ENCODE peak calls at places on chromosomes 12 and 14, in ten cellular contexts. F is ovary, J is uterus, C is upper lobe of right lung, M is esophagus muscularis mucosa, O is psoas muscle, U is iPS DF 6.9, L is stomach, R is adrenal gland, D is thoracic aorta. E is an unnamed sample. For H3K4me1, the result is how much of the 10 kb centered on the place peaks cover.

GRCh38 chr12:58285551-58285950 is 344.2 kb downstream of the ATP23 start:
- DNase-seq in D (no peak), U (no peak), M (no peak), C (no peak), F (no peak), J (no peak), L (no peak), R (no peak), O (no peak), E (no peak)

GRCh38 chr14:39303100-39303499 is 69.4 kb downstream of the MIA2 start:
- DNase-seq in C (no peak), F (no peak), J (no peak), U (no peak), D (no peak), M (no peak), R (no peak), O (no peak), L (no peak), E (no peak)

GRCh38 chr14:73491256-73491976 is 683 bp downstream of the RIOX1 start:
- DNase-seq in C (peak), J (peak), O (peak), U (no peak), L (peak), F (peak), D (peak), M (no peak), R (peak), E (peak)

GRCh38 chr12:121523741-121524140 is 57.1 kb downstream of the KDM2B start:
- DNase-seq in J (no peak), M (no peak), F (no peak), L (no peak), D (no peak), U (no peak), R (no peak), O (no peak), C (no peak), E (no peak)

GRCh38 chr14:57212919-57213318 is 55.8 kb downstream of the EXOC5 start:
- DNase-seq in M (no peak), F (no peak), J (no peak), C (no peak), L (no peak), R (no peak), U (no peak), D (no peak), O (no peak), E (no peak)

GRCh38 chr12:115606040-115606439 is 671.5 kb downstream of the MED13L start:
- DNase-seq in J (no peak), O (no peak), D (no peak), C (no peak), L (no peak), R (no peak), F (no peak), M (no peak), U (no peak), E (no peak)

GRCh38 chr14:69493038-69493437 is 8.5 kb downstream of the PLEKHD1 start:
- DNase-seq in R (no peak), M (no peak), F (no peak), J (no peak), C (peak), O (no peak), D (no peak), L (no peak), U (no peak), E (no peak)

GRCh38 chr12:71465794-71466193 is 26.2 kb downstream of the LGR5 start:
- DNase-seq in R (no peak), J (no peak), O (no peak), U (no peak), D (no peak), C (no peak), F (no peak), L (no peak), M (no peak), E (no peak)

GRCh38 chr12:45124485-45125155 is 73.7 kb upstream of the DBX2 start:
- DNase-seq in R (no peak), F (no peak), U (no peak), D (no peak), J (no peak), L (no peak), C (no peak), M (no peak), O (no peak), E (no peak)

GRCh38 chr12:234891-235415 is 21.0 kb upstream of the SLC6A12 start:
- DNase-seq in J (peak), F (no peak), C (peak), L (no peak), O (no peak), R (no peak), D (no peak), U (no peak), M (peak), E (no peak)

GRCh38 chr12:52333321-52333720 is 12.1 kb upstream of the KRT83 start:
- DNase-seq in O (no peak), D (no peak), M (no peak), F (no peak), R (no peak), J (no peak), L (no peak), U (no peak), C (no peak), E (no peak)

GRCh38 chr14:96997996-96998395 is 200.8 kb downstream of the VRK1 start:
- DNase-seq in L (no peak), F (no peak), M (no peak), U (no peak), J (no peak), D (no peak), C (no peak), R (no peak), O (no peak), E (no peak)

GRCh38 chr12:48677782-48678181 is 4.3 kb downstream of the KANSL2 start:
- DNase-seq in M (no peak), L (no peak), J (no peak), C (no peak), O (no peak), F (no peak), R (no peak), U (no peak), D (no peak), E (no peak)

GRCh38 chr14:33357225-33358010 is 418.7 kb downstream of the NPAS3 start:
- DNase-seq in C (no peak), F (no peak), M (no peak), U (no peak), O (no peak), R (no peak), D (no peak), L (peak), J (no peak), E (no peak)

GRCh38 chr14:88974991-88975835 is 150.8 kb downstream of the TTC8 start:
- DNase-seq in R (no peak), F (peak), U (no peak), C (no peak), M (no peak), L (no peak), J (no peak), D (no peak), O (no peak), E (no peak)

GRCh38 chr12:103645202-103645601 is 58.1 kb downstream of the STAB2 start:
- DNase-seq in O (no peak), R (no peak), C (no peak), M (no peak), J (no peak), D (no peak), L (no peak), F (no peak), U (no peak), E (no peak)

GRCh38 chr12:45989277-45989856 is 1.0 kb downstream of the SCAF11 start:
- DNase-seq in L (peak), M (no peak), D (no peak), R (no peak), U (no peak), F (no peak), J (no peak), O (no peak), C (no peak), E (peak)

GRCh38 chr14:57865450-57866198 is at the start of gene SLC35F4:
- DNase-seq in R (no peak), C (peak), L (no peak), U (no peak), O (peak), M (no peak), J (no peak), F (no peak), D (no peak), E (no peak)

GRCh38 chr12:25151476-25151875 is 43.5 kb downstream of the DNAI7 start:
- DNase-seq in F (peak), L (peak), O (peak), M (no peak), D (peak), J (peak), U (no peak), R (peak), C (no peak), E (no peak)

GRCh38 chr12:11832100-11832499 is 182.6 kb downstream of the ETV6 start:
- DNase-seq in D (no peak), F (no peak), U (no peak), C (no peak), O (no peak), L (no peak), R (no peak), J (no peak), M (no peak), E (no peak)

GRCh38 chr12:42705863-42706262 is 116.3 kb upstream of the PRICKLE1 start:
- DNase-seq in C (no peak), J (peak), L (peak), O (peak), D (no peak), R (peak), U (no peak), F (peak), M (no peak), E (peak)

GRCh38 chr14:93959239-93960107 is 16.9 kb downstream of the ASB2 start:
- DNase-seq in U (no peak), D (peak), F (no peak), C (peak), J (peak), R (peak), M (no peak), O (peak), L (peak), E (no peak)

GRCh38 chr14:62694075-62694474 is 351.2 kb downstream of the KCNH5 start:
- DNase-seq in J (no peak), L (no peak), F (no peak), R (no peak), D (no peak), O (no peak), C (no peak), U (no peak), M (no peak), E (no peak)
- H3K4me1 ChIP-seq in J (under half), L (under half), F (under half), R (under half), D (under half), O (under half), C (under half), U (under half), M (under half), E (under half)

DNA sequence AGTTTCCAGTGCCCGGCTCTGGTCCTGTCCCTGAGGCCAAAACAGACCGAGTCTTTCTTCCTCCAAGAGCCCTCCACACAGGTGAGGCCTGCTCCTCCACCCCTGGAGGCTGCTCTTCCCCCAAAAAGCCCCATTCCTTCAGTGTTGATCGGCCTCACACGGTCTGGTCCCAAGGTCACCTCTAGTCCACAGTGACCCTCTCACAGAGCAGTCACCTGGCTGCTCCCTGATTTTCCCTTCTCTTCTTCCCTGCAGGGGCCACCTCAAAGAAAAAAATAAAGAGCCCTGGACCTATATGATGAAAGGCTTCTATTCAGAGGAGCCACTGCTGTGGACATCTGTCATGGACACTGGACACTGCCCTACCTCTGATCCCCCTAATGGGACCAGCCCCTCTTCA is 42.5 kb downstream of the TTC7B start:
- DNase-seq in M (no peak), L (no peak), F (no peak), D (no peak), J (no peak), R (no peak), C (no peak), U (no peak), O (no peak), E (no peak)
- H3K4me1 ChIP-seq in M (under half), L (under half), F (under half), D (under half), J (under half), R (under half), C (under half), U (under half), O (under half), E (under half)

DNA sequence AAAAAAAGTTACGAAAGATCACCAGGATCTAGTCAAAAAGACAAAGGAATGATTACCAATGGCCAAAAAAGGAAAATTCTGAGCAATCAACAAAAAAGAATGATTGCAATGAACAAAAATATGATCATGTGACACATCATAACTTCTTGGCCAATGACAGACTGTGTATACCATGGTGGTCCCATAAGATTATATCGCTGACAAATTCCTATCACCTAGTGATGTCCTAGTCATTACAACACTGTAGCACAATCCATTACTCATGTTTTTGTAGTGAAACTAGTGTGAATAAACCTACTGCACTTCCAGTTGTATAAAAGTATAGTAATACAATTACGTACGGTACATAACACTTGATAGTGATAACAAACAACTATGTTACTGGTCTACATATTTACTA is 12.3 kb downstream of the SEL1L start:
- DNase-seq in D (no peak), L (no peak), R (no peak), F (no peak), O (no peak), U (no peak), C (no peak), M (no peak), J (no peak), E (no peak)
- H3K4me1 ChIP-seq in D (under half), L (under half), R (under half), F (under half), O (under half), U (under half), C (under half), M (under half), J (under half), E (under half)

GRCh38 chr14:52327374-52328226 is 13.5 kb downstream of the PTGER2 start:
- DNase-seq in L (no peak), F (no peak), C (no peak), M (no peak), R (no peak), U (no peak), O (no peak), J (no peak), D (no peak), E (no peak)

GRCh38 chr14:52328286-52328685 is 14.2 kb downstream of the PTGER2 start:
- DNase-seq in J (no peak), M (no peak), R (no peak), D (no peak), C (no peak), F (no peak), U (no peak), O (no peak), L (no peak), E (no peak)

GRCh38 chr14:52325126-52325525 is 11.0 kb downstream of the PTGER2 start:
- DNase-seq in D (no peak), M (no peak), O (no peak), J (no peak), F (no peak), L (no peak), U (no peak), R (no peak), C (no peak), E (no peak)

GRCh38 chr14:52329678-52330376 is 15.7 kb downstream of the PTGER2 start:
- DNase-seq in R (no peak), O (no peak), L (no peak), J (no peak), C (no peak), D (no peak), M (no peak), F (no peak), U (no peak), E (no peak)

DNA sequence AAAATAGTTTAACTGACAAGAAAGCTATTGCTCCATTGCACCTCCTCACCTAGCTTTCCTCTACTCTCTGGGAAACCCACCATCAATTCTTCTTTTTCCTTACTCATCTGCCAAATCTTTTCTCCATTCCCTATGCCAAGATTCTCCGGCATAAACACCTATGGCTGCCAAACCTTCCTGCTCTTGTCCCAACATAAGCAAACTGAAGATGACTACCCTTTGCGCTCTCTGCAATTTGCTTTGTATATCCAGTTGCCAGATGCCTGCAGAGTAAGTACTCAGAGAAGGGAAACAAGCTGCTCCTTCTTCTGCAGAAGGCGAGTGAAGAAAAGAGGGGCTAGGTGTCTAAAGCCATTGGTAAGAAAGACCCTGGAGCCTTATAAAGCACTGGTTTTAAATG is 11.5 kb downstream of the PTGER2 start:
- DNase-seq in F (no peak), M (no peak), U (no peak), J (no peak), D (no peak), C (no peak), L (no peak), O (no peak), R (no peak), E (no peak)
- H3K4me1 ChIP-seq in F (under half), M (under half), U (under half), J (under half), D (under half), C (under half), L (under half), O (under half), R (under half), E (under half)

DNA sequence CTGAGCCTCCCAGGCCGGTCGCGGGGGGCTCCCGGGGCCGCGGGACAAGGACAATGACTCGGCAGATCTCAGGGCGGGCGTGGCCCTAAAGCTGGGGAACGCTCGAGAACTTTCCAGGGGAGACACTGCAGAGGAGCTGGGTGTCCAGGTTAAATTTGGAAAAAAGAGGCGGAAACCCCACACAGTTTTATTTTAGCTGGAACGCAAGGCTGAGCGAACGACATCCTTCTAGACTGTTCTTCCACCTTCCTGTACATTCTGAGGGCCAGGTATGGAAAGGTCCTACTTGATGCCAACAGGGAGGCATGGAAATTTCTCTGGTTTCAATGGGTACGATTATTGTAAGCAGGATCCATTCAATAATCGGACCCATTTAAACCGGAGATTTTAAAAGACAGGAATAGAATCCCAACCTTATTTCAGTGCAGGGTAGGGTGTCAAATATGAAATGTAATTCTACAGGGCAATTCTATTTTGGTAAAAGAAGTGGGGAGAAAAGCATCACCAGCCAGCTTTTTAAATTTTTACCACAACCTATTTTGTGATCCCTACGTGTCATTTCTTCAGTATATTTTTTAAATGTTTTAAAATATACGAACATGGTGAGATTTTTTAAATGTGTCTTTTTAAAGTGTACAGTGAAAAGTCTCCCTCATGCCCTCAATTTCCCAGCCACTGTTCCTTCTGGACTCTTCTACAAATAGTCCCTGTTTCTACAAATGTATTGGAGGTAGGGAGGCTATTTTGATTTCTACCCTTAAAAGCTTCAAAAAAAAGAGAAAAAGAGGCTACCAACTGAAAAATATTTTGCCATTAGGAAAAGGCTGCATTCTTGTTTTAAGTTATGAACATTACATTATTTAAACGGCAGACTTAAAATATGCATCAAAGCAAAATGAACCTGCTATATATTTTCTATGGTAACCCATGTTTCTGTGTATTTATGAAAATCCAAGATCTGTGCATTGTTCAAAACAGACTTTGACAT is 1.1 kb upstream of the UBC start:
- DNase-seq in R (no peak), M (no peak), O (peak), U (no peak), C (peak), L (peak), D (no peak), F (peak), J (no peak), E (peak)
- H3K4me1 ChIP-seq in R (under half), M (under half), O (under half), U (under half), C (half or more), L (half or more), D (under half), F (under half), J (under half), E (under half)

GRCh38 chr14:64715146-64715627 is 11.0 kb downstream of the PLEKHG3 start:
- DNase-seq in D (no peak), O (no peak), J (peak), R (no peak), L (no peak), F (peak), M (no peak), U (no peak), C (no peak), E (no peak)
- H3K4me1 ChIP-seq in D (half or more), O (under half), J (under half), R (under half), L (half or more), F (under half), M (under half), U (under half), C (under half), E (under half)

GRCh38 chr12:120361506-120362208 is 7.3 kb downstream of the MSI1 start:
- DNase-seq in M (no peak), U (peak), C (no peak), F (peak), D (no peak), J (peak), R (peak), L (peak), O (peak), E (peak)

GRCh38 chr12:120363274-120363855 is 5.6 kb downstream of the MSI1 start:
- DNase-seq in R (no peak), U (no peak), O (no peak), F (no peak), D (no peak), C (no peak), J (no peak), L (no peak), M (no peak), E (no peak)

GRCh38 chr12:120365675-120366340 is 3.2 kb downstream of the MSI1 start:
- DNase-seq in J (no peak), U (no peak), F (no peak), C (no peak), R (peak), O (no peak), D (no peak), M (no peak), L (peak), E (no peak)

GRCh38 chr12:120364487-120364886 is 4.5 kb downstream of the MSI1 start:
- DNase-seq in O (no peak), C (no peak), J (no peak), D (no peak), F (no peak), R (no peak), U (no peak), L (no peak), M (no peak), E (no peak)

DNA sequence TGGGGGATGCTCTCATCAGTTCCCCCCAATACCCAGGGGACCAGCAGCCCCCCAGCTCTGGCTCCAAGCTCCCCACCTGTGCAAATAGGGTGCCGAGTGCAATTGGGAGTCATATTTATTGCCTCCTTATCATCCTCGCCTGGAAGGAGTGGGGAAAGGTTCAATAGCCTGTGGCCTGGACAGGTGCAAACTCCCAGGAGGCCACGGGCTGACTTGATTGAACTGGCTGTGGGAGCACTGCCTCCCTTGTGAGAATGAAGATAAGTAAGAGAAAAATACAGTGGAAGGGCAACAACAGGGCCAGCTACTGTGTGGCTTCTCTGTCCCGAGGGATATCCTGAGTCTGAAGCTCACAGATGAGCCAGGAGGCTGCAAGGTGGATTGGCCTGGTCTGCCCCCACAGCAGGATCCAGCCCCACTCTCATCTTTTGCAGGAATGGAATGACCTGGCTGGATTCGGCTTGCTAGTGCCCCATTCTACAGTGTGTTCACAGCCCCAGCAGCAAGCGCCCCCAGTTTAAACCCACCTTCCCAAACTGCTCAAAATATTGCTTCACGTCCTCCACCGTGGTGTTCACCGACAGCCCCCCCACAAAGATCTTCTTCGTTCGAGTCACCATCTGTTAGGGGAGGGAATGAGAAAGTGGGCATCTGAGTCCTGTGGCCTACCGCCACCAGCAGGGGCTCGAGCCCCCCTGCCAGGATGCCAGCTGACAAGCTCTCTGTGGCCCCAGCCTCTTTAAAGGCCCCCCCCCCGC is 6.3 kb downstream of the MSI1 start:
- DNase-seq in D (no peak), F (no peak), U (no peak), C (no peak), L (no peak), R (no peak), O (no peak), J (no peak), M (no peak), E (no peak)
- H3K4me1 ChIP-seq in D (under half), F (under half), U (under half), C (under half), L (half or more), R (under half), O (under half), J (under half), M (under half), E (under half)

E was measured in tibial nerve.